ENCODE peak calls at places on chromosome 5, in five cellular contexts. R, Q, J, X and G are unnamed samples. For H3K27me3, the result is how much of the 10 kb centered on the place peaks cover.

GRCh38 chr5:168765220-168766037 is 186.3 kb upstream of the PANK3 start:
- DNase-seq in R (peak), Q (no peak), J (no peak), X (no peak), G (no peak)

GRCh38 chr5:169389318-169389717 is 88.4 kb upstream of the SLIT3 start:
- DNase-seq in R (peak), Q (no peak), J (no peak), X (no peak), G (no peak)

GRCh38 chr5:84239509-84239908 is 145.2 kb downstream of the EDIL3 start:
- DNase-seq in R (peak), Q (no peak), J (peak), X (no peak), G (no peak)

GRCh38 chr5:137753227-137753985 is 757 bp downstream of the HNRNPA0 start:
- DNase-seq in R (no peak), Q (peak), J (no peak), X (peak), G (peak)

GRCh38 chr5:141003791-141004601 is 37.7 kb downstream of the PCDHAC2 start:
- DNase-seq in R (no peak), Q (peak), J (no peak), X (no peak), G (no peak)

GRCh38 chr5:39355324-39355723 is 9.0 kb downstream of the C9 start:
- DNase-seq in R (no peak), Q (no peak), J (no peak), X (no peak), G (no peak)

GRCh38 chr5:135018457-135018856 is 15.6 kb downstream of the PITX1 start:
- DNase-seq in R (no peak), Q (no peak), J (no peak), X (peak), G (no peak)

GRCh38 chr5:140242890-140243585 is 59.9 kb downstream of the PFDN1 start:
- DNase-seq in R (no peak), Q (no peak), J (no peak), X (no peak), G (no peak)

GRCh38 chr5:140357731-140358093 is 2.3 kb upstream of the SLC4A9 start:
- DNase-seq in R (peak), Q (peak), J (peak), X (peak), G (peak)

GRCh38 chr5:147485046-147485445 is 24.8 kb downstream of the DPYSL3 start:
- DNase-seq in R (peak), Q (no peak), J (no peak), X (no peak), G (no peak)

GRCh38 chr5:169970334-169970733 is 10.0 kb downstream of the INSYN2B start:
- DNase-seq in R (no peak), Q (no peak), J (no peak), X (no peak), G (no peak)

GRCh38 chr5:21181726-21182125 is 1193.7 kb upstream of the CDH18 start:
- DNase-seq in R (no peak), Q (no peak), J (no peak), X (no peak), G (no peak)

GRCh38 chr5:102807878-102808502 is 52.9 kb downstream of the PAM start:
- DNase-seq in R (peak), Q (peak), J (peak), X (no peak), G (no peak)

GRCh38 chr5:88140863-88141694 is 127.6 kb downstream of the TMEM161B start:
- DNase-seq in R (peak), Q (peak), J (peak), X (peak), G (peak)
- TF ChIP-seq CTCF in R (peak), Q (peak), J (peak), X (peak), G (peak)

GRCh38 chr5:14155075-14155474 is 11.9 kb downstream of the TRIO start:
- DNase-seq in R (no peak), Q (no peak), J (no peak), X (no peak), G (no peak)
- H3K27me3 ChIP-seq in R (under half), Q (under half), J (under half), X (under half), G (under half)

GRCh38 chr5:152443935-152444334 is 38.9 kb upstream of the NMUR2 start:
- DNase-seq in R (no peak), Q (no peak), J (no peak), X (no peak), G (no peak)
- TF ChIP-seq CTCF in R (no peak), Q (peak), J (no peak), X (no peak), G (no peak)

DNA sequence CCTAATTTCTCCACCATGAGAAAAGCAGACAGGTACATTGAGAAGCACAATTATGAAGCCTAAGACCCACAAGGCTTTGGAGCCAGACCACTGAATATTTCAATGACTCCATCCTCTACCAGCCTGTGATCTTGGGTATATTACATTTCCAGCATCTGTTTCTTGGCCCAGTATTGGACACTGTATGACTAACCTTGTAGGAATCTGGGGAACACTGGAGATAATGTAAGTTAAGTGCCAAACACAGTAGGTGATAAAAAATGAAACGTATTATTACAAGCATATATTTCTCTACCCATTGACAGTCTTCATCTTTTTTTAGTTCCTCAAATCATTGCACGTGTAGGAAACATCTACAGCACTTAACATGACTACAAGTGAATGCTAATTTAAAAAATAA is 28.6 kb upstream of the FEM1C start:
- DNase-seq in R (peak), Q (no peak), J (peak), X (no peak), G (no peak)
- H3K27me3 ChIP-seq in R (under half), Q (under half), J (under half), X (under half), G (under half)

DNA sequence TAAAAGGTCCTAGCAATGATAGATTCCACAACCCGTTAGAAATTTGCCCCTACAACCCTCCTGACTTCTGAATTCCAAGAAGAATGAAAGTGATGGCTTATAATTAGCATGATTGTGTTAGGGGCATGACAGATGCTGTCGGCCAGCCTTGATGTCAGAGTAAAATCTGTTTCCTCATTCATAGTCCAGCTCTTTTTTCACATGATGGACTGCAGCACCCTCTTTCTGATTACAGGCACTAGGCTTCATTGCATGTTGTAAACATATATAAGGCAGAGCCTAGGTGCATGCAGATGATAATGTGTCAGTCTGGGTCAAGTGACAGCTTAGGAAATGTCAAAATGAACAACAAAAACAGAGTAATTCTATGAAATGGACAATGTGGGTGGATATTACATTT is 226.8 kb downstream of the PDE4D start:
- DNase-seq in R (no peak), Q (no peak), J (no peak), X (no peak), G (no peak)
- TF ChIP-seq CTCF in R (no peak), Q (peak), J (peak), X (peak), G (no peak)